ENCODE peak calls at places on chromosome 4, in six cellular contexts. U, K, Z, J, X and C are unnamed samples.

GRCh38 chr4:83010111-83010521 is 507 bp downstream of the LIN54 start:
- DNase-seq in U (no peak), K (no peak), J (peak; percentile 39), Z (peak; percentile 46), X (no peak), C (peak; percentile 53)

GRCh38 chr4:114015444-114015899 is 36.0 kb upstream of the ARSJ start:
- DNase-seq in Z (peak; percentile 99), U (no peak), X (no peak), K (no peak), J (peak; percentile 99), C (peak; percentile 100)

GRCh38 chr4:2413821-2414610 is 4.4 kb downstream of the ZFYVE28 start:
- DNase-seq in U (no peak), X (no peak), K (no peak), Z (no peak), J (no peak), C (no peak)

GRCh38 chr4:87069037-87069742 is 134.4 kb downstream of the AFF1 start:
- DNase-seq in U (no peak), X (no peak), Z (no peak), K (no peak), J (no peak), C (no peak)

GRCh38 chr4:164952551-164952950 is 24.9 kb downstream of the TRIM61 start:
- DNase-seq in K (no peak), J (no peak), U (no peak), Z (no peak), X (no peak), C (no peak)

GRCh38 chr4:48173055-48173991 is 39.3 kb upstream of the TXK start:
- DNase-seq in J (peak; percentile 68), Z (peak; percentile 90), U (no peak), X (no peak), K (no peak), C (peak; percentile 25)

GRCh38 chr4:168981460-168981859 is 28.6 kb downstream of the CBR4 start:
- DNase-seq in K (no peak), Z (peak; percentile 60), U (no peak), X (no peak), J (peak; percentile 55), C (peak; percentile 20)

GRCh38 chr4:161991811-161992210 is 172.0 kb downstream of the FSTL5 start:
- DNase-seq in J (no peak), Z (no peak), K (no peak), U (no peak), X (no peak), C (no peak)

GRCh38 chr4:23161787-23162186 is 469.1 kb downstream of the GBA3 start:
- DNase-seq in J (no peak), Z (no peak), U (no peak), X (no peak), K (no peak), C (no peak)

GRCh38 chr4:7121861-7122653 is 54.2 kb upstream of the GRPEL1 start:
- DNase-seq in U (no peak), Z (no peak), K (no peak), X (no peak), J (no peak), C (no peak)

GRCh38 chr4:157983300-157983699 is 189.5 kb downstream of the GASK1B start:
- DNase-seq in X (no peak), Z (no peak), J (no peak), K (no peak), U (no peak), C (no peak)

GRCh38 chr4:85759392-85759791 is 284.4 kb downstream of the ARHGAP24 start:
- DNase-seq in J (no peak), K (no peak), X (no peak), U (no peak), Z (no peak), C (no peak)

GRCh38 chr4:85760521-85760920 is 285.6 kb downstream of the ARHGAP24 start:
- DNase-seq in U (no peak), Z (no peak), X (no peak), J (no peak), K (no peak), C (no peak)

GRCh38 chr4:85756938-85757337 is 282.0 kb downstream of the ARHGAP24 start:
- DNase-seq in J (peak; percentile 63), Z (peak; percentile 62), K (no peak), U (no peak), X (no peak), C (no peak)

GRCh38 chr4:85751907-85752306 is 277.0 kb downstream of the ARHGAP24 start:
- DNase-seq in X (no peak), K (no peak), J (no peak), U (no peak), Z (no peak), C (no peak)

GRCh38 chr4:85755285-85755684 is 280.3 kb downstream of the ARHGAP24 start:
- DNase-seq in U (no peak), Z (no peak), X (no peak), K (no peak), J (no peak), C (no peak)
- H3K27ac ChIP-seq in U (no peak overlapping the region), Z (no peak overlapping the region), X (no peak overlapping the region), K (no peak overlapping the region), J (no peak overlapping the region), C (no peak overlapping the region)

GRCh38 chr4:110867981-110868380 is 245.1 kb upstream of the PITX2 start:
- DNase-seq in U (no peak), J (no peak), K (no peak), X (no peak), Z (no peak), C (peak; percentile 25)

GRCh38 chr4:110865611-110866254 is 242.9 kb upstream of the PITX2 start:
- DNase-seq in X (no peak), K (no peak), J (peak; percentile 82), Z (peak; percentile 55), U (no peak), C (peak; percentile 90)

GRCh38 chr4:110869862-110870577 is 247.1 kb upstream of the PITX2 start:
- DNase-seq in U (no peak), Z (peak; percentile 25), X (no peak), J (peak; percentile 20), K (no peak), C (no peak)

GRCh38 chr4:110869114-110869513 is 246.2 kb upstream of the PITX2 start:
- DNase-seq in J (peak; percentile 66), Z (peak; percentile 79), U (no peak), K (no peak), X (no peak), C (peak; percentile 86)

GRCh38 chr4:110867251-110867960 is 244.5 kb upstream of the PITX2 start:
- DNase-seq in U (no peak), Z (no peak), X (no peak), K (no peak), J (no peak), C (no peak)
- H3K4me3 ChIP-seq in U (no peak overlapping the region), Z (no peak overlapping the region), X (no peak overlapping the region), K (no peak overlapping the region), J (no peak overlapping the region), C (no peak overlapping the region)

GRCh38 chr4:151809716-151810115 is 48.9 kb upstream of the GATB start:
- DNase-seq in U (no peak), X (no peak), J (no peak), K (no peak), Z (no peak), C (no peak)

GRCh38 chr4:151810476-151810875 is 49.7 kb upstream of the GATB start:
- DNase-seq in X (no peak), J (no peak), Z (no peak), U (no peak), K (no peak), C (no peak)

GRCh38 chr4:151807220-151807619 is 46.4 kb upstream of the GATB start:
- DNase-seq in U (no peak), J (peak; percentile 4), K (no peak), X (no peak), Z (no peak), C (no peak)

GRCh38 chr4:151808120-151808529 is 47.3 kb upstream of the GATB start:
- DNase-seq in Z (peak; percentile 31), X (no peak), K (no peak), J (no peak), U (no peak), C (peak; percentile 49)

DNA sequence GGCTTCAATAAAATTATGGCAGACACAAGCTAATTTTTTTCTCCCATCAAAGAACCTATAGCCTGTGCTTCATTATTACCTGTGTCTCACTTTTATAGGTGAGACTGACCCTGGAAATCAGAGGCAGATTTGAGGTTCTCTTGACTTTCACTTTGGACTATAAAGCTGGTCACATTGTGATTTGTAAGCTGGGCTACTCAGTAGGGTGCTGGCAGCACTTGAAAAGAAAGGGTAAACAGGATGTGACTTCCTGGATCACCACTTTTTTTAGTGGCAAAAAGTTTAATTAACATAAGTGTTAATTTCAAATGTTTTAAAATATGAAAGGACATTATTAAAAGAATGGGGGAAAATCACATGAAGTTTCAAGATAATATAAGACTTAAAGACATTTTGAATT is 50.6 kb upstream of the GATB start:
- DNase-seq in Z (no peak), J (no peak), X (no peak), K (no peak), U (no peak), C (no peak)
- H3K27ac ChIP-seq in Z (no peak overlapping the region), J (no peak overlapping the region), X (no peak overlapping the region), K (no peak overlapping the region), U (no peak overlapping the region), C (no peak overlapping the region)

GRCh38 chr4:5689065-5689464 is 19.3 kb downstream of the EVC2 start:
- DNase-seq in X (no peak), Z (no peak), J (no peak), K (no peak), U (no peak), C (no peak)
- H3K4me3 ChIP-seq in X (no peak overlapping the region), Z (no peak overlapping the region), J (no peak overlapping the region), K (no peak overlapping the region), U (no peak overlapping the region), C (no peak overlapping the region)

GRCh38 chr4:52915131-52915645 is 53.1 kb downstream of the RASL11B start:
- DNase-seq in K (no peak), Z (peak; percentile 25), X (no peak), U (no peak), J (no peak), C (no peak)
- H3K27ac ChIP-seq in K (no peak overlapping the region), Z (no peak overlapping the region), X (no peak overlapping the region), U (no peak overlapping the region), J (no peak overlapping the region), C (no peak overlapping the region)

GRCh38 chr4:76233534-76233933 is 18.0 kb upstream of the FAM47E start:
- DNase-seq in X (no peak), K (no peak), U (no peak), J (no peak), Z (no peak), C (no peak)
- H3K4me3 ChIP-seq in X (no peak overlapping the region), K (no peak overlapping the region), U (no peak overlapping the region), J (no peak overlapping the region), Z (no peak overlapping the region), C (no peak overlapping the region)